ENCODE peak calls at places on chromosome 6, in five cellular contexts. One of them, this sample, is unnamed.

GRCh38 chr6:134466751-134467525 is 149.0 kb upstream of the SGK1 start:
- DNase-seq in neural crest cell: no peak
- DNase-seq in GM12865: no peak
- DNase-seq in astrocyte of the spinal cord: no peak
- DNase-seq in thoracic aorta: no peak
- DNase-seq in this sample: no peak

GRCh38 chr6:112289039-112289566 is 34.7 kb upstream of the LAMA4 start:
- DNase-seq in neural crest cell: no peak
- DNase-seq in GM12865: no peak
- DNase-seq in astrocyte of the spinal cord: peak
- DNase-seq in thoracic aorta: no peak
- DNase-seq in this sample: no peak

GRCh38 chr6:40930555-40930954 is 108.5 kb downstream of the UNC5CL start:
- DNase-seq in neural crest cell: no peak
- DNase-seq in GM12865: no peak
- DNase-seq in astrocyte of the spinal cord: no peak
- DNase-seq in thoracic aorta: no peak
- DNase-seq in this sample: no peak

GRCh38 chr6:8084586-8084985 is 17.8 kb downstream of the EEF1E1 start:
- DNase-seq in neural crest cell: no peak
- DNase-seq in GM12865: no peak
- DNase-seq in astrocyte of the spinal cord: peak
- DNase-seq in thoracic aorta: no peak
- DNase-seq in this sample: no peak

GRCh38 chr6:112202639-112203341 is 51.6 kb downstream of the LAMA4 start:
- DNase-seq in neural crest cell: peak
- DNase-seq in GM12865: peak
- DNase-seq in astrocyte of the spinal cord: peak
- DNase-seq in thoracic aorta: no peak
- DNase-seq in this sample: no peak

GRCh38 chr6:124699038-124699437 is 263.2 kb upstream of the RNF217 start:
- DNase-seq in neural crest cell: no peak
- DNase-seq in GM12865: no peak
- DNase-seq in astrocyte of the spinal cord: no peak
- DNase-seq in thoracic aorta: no peak
- DNase-seq in this sample: no peak

GRCh38 chr6:47096233-47096887 is 54.2 kb upstream of the ADGRF1 start:
- DNase-seq in neural crest cell: no peak
- DNase-seq in GM12865: no peak
- DNase-seq in astrocyte of the spinal cord: no peak
- DNase-seq in thoracic aorta: no peak
- DNase-seq in this sample: no peak

GRCh38 chr6:125277838-125278237 is 23.9 kb downstream of the HDDC2 start:
- DNase-seq in neural crest cell: no peak
- DNase-seq in GM12865: no peak
- DNase-seq in astrocyte of the spinal cord: no peak
- DNase-seq in thoracic aorta: no peak
- DNase-seq in this sample: no peak

GRCh38 chr6:89842228-89842627 is 12.5 kb downstream of the CASP8AP2 start:
- DNase-seq in neural crest cell: no peak
- DNase-seq in GM12865: no peak
- DNase-seq in astrocyte of the spinal cord: no peak
- DNase-seq in thoracic aorta: no peak
- DNase-seq in this sample: no peak

GRCh38 chr6:147154454-147154853 is 49.8 kb upstream of the STXBP5 start:
- DNase-seq in neural crest cell: no peak
- DNase-seq in GM12865: no peak
- DNase-seq in astrocyte of the spinal cord: peak
- DNase-seq in thoracic aorta: no peak
- DNase-seq in this sample: no peak

GRCh38 chr6:26033942-26034354 is 53.3 kb upstream of the HFE start:
- DNase-seq in neural crest cell: peak
- DNase-seq in GM12865: peak
- DNase-seq in astrocyte of the spinal cord: no peak
- DNase-seq in thoracic aorta: no peak
- DNase-seq in this sample: no peak

GRCh38 chr6:43310624-43311023 is 2.0 kb upstream of the CRIP3 start:
- DNase-seq in neural crest cell: no peak
- DNase-seq in GM12865: no peak
- DNase-seq in astrocyte of the spinal cord: no peak
- DNase-seq in thoracic aorta: no peak
- DNase-seq in this sample: no peak

GRCh38 chr6:107869871-107870270 is 45.8 kb upstream of the SCML4 start:
- DNase-seq in neural crest cell: no peak
- DNase-seq in GM12865: no peak
- DNase-seq in astrocyte of the spinal cord: no peak
- DNase-seq in thoracic aorta: no peak
- DNase-seq in this sample: no peak
- TF ChIP-seq CTCF in neural crest cell: no peak
- TF ChIP-seq CTCF in GM12865: no peak
- TF ChIP-seq CTCF in astrocyte of the spinal cord: no peak
- TF ChIP-seq CTCF in thoracic aorta: no peak
- TF ChIP-seq CTCF in this sample: no peak

GRCh38 chr6:166839006-166839405 is 117.3 kb downstream of the RNASET2 start:
- DNase-seq in neural crest cell: no peak
- DNase-seq in GM12865: no peak
- DNase-seq in astrocyte of the spinal cord: no peak
- DNase-seq in thoracic aorta: no peak
- DNase-seq in this sample: no peak

GRCh38 chr6:166842607-166843006 is 113.7 kb downstream of the RNASET2 start:
- DNase-seq in neural crest cell: no peak
- DNase-seq in GM12865: no peak
- DNase-seq in astrocyte of the spinal cord: no peak
- DNase-seq in thoracic aorta: no peak
- DNase-seq in this sample: no peak

GRCh38 chr6:166839569-166839968 is 116.8 kb downstream of the RNASET2 start:
- DNase-seq in neural crest cell: no peak
- DNase-seq in GM12865: no peak
- DNase-seq in astrocyte of the spinal cord: no peak
- DNase-seq in thoracic aorta: no peak
- DNase-seq in this sample: no peak

GRCh38 chr6:166834049-166834448 is 122.3 kb downstream of the RNASET2 start:
- DNase-seq in neural crest cell: no peak
- DNase-seq in GM12865: peak
- DNase-seq in astrocyte of the spinal cord: no peak
- DNase-seq in thoracic aorta: no peak
- DNase-seq in this sample: no peak

GRCh38 chr6:166836785-166837718 is 119.3 kb downstream of the RNASET2 start:
- DNase-seq in neural crest cell: no peak
- DNase-seq in GM12865: no peak
- DNase-seq in astrocyte of the spinal cord: no peak
- DNase-seq in thoracic aorta: no peak
- DNase-seq in this sample: no peak
- TF ChIP-seq CTCF in neural crest cell: no peak
- TF ChIP-seq CTCF in GM12865: no peak
- TF ChIP-seq CTCF in astrocyte of the spinal cord: no peak
- TF ChIP-seq CTCF in thoracic aorta: no peak
- TF ChIP-seq CTCF in this sample: no peak

GRCh38 chr6:37303891-37304503 is 46.1 kb upstream of the TMEM217 start:
- DNase-seq in neural crest cell: peak
- DNase-seq in GM12865: peak
- DNase-seq in astrocyte of the spinal cord: peak
- DNase-seq in thoracic aorta: no peak
- DNase-seq in this sample: no peak
- TF ChIP-seq CTCF in neural crest cell: peak
- TF ChIP-seq CTCF in GM12865: peak
- TF ChIP-seq CTCF in astrocyte of the spinal cord: peak
- TF ChIP-seq CTCF in thoracic aorta: peak
- TF ChIP-seq CTCF in this sample: peak

DNA sequence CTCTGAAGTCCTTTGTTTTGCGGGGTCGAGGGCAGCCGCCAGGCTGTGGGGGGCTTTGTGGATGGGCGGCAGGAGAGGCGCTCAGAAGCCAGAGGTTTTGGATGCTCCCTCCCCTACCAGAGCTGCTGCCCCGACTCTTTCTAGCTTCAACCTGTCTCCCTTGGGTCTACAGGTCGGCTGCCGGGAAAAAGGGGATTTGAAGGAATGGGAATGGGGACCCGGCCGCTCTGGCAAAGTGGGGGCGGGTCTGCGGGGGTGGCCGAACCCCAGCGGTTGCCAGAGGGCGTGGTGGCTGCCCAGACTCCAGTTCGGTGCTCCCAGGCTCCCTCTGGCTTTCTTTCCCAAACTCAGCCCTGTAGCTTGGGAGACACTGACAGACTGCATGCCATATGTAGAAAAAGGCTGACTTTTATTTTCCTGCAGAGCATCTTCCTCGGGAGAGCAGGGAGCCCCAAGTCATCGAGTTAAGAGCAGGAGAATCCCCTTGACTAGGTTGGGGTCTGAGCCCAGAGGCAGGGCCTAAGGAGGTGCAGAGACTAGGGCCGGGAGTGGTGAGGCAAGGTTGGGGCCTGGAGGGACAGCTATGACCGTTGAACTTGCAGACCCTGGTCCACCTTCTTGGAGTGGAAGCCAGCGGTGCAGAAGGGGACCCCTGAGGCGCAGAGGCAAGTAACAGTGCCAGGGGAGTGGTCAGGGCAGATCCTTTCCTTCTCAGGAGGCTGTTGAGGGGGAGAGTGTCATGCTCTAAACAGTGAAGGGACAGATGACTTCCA is 1.4 kb upstream of the PPP1R18 start:
- DNase-seq in neural crest cell: no peak
- DNase-seq in GM12865: peak
- DNase-seq in astrocyte of the spinal cord: peak
- DNase-seq in thoracic aorta: no peak
- DNase-seq in this sample: no peak
- TF ChIP-seq CTCF in neural crest cell: no peak
- TF ChIP-seq CTCF in GM12865: no peak
- TF ChIP-seq CTCF in astrocyte of the spinal cord: peak
- TF ChIP-seq CTCF in thoracic aorta: peak
- TF ChIP-seq CTCF in this sample: no peak

GRCh38 chr6:157381631-157382621 is 936 bp downstream of the ZDHHC14 start:
- DNase-seq in neural crest cell: peak
- DNase-seq in GM12865: peak
- DNase-seq in astrocyte of the spinal cord: peak
- DNase-seq in thoracic aorta: no peak
- DNase-seq in this sample: peak
- TF ChIP-seq CTCF in neural crest cell: peak
- TF ChIP-seq CTCF in GM12865: peak
- TF ChIP-seq CTCF in astrocyte of the spinal cord: peak
- TF ChIP-seq CTCF in thoracic aorta: no peak
- TF ChIP-seq CTCF in this sample: peak

This sample was measured in progenitor cell of endocrine pancreas.